ENCODE peak calls at places on chromosome 2, in five cellular contexts. K is fibroblast of lung, O is heart left ventricle, Q is GM12864, N is A549. T is an unnamed sample.
A peak's percentile ranks its signal among the peaks of the same experiment; 100 is the strongest.

GRCh38 chr2:9057939-9058761 is 54.7 kb upstream of the MBOAT2 start:
- DNase-seq in K (peak; percentile 77), N (peak; percentile 66), Q (no peak), O (no peak), T (peak; percentile 15)

GRCh38 chr2:199499005-199499404 is 41.3 kb upstream of the SATB2 start:
- DNase-seq in N (no peak), O (no peak), Q (no peak), K (no peak), T (no peak)

GRCh38 chr2:28381225-28382180 is 11.2 kb upstream of the FOSL2 start:
- DNase-seq in Q (no peak), O (no peak), N (no peak), K (no peak), T (no peak)

GRCh38 chr2:215299337-215299859 is 12.5 kb upstream of the ATIC start:
- DNase-seq in Q (no peak), O (peak; percentile 13), K (no peak), N (no peak), T (no peak)

GRCh38 chr2:88933980-88934379 is 242.5 kb downstream of the RPIA start:
- DNase-seq in O (no peak), N (peak; percentile 69), K (no peak), Q (no peak), T (no peak)

GRCh38 chr2:146161256-146161882 is 1641.5 kb upstream of the ZEB2 start:
- DNase-seq in N (no peak), Q (no peak), K (no peak), O (no peak), T (no peak)

GRCh38 chr2:217338306-217338916 is 478.5 kb upstream of the TNP1 start:
- DNase-seq in K (peak; percentile 80), Q (no peak), O (no peak), N (peak; percentile 43), T (peak; percentile 41)

GRCh38 chr2:162839419-162839818 is 852 bp upstream of the KCNH7 start:
- DNase-seq in N (no peak), O (no peak), K (no peak), Q (no peak), T (no peak)

GRCh38 chr2:118044103-118044716 is 30.3 kb upstream of the CCDC93 start:
- DNase-seq in Q (no peak), O (no peak), K (no peak), N (no peak), T (no peak)

GRCh38 chr2:53445376-53446072 is 322.1 kb upstream of the CHAC2 start:
- DNase-seq in K (peak; percentile 27), O (no peak), Q (no peak), N (no peak), T (no peak)

GRCh38 chr2:108806362-108806761 is 19.8 kb downstream of the CCDC138 start:
- DNase-seq in K (no peak), Q (no peak), N (no peak), O (no peak), T (no peak)

GRCh38 chr2:199459286-199460100 is 1.8 kb upstream of the SATB2 start:
- DNase-seq in Q (peak; percentile 60), N (peak; percentile 96), O (peak; percentile 93), K (peak; percentile 98), T (peak; percentile 93)

GRCh38 chr2:190530211-190530639 is 4.3 kb downstream of the NEMP2 start:
- DNase-seq in K (peak; percentile 31), O (no peak), N (no peak), Q (no peak), T (no peak)

GRCh38 chr2:85589982-85590791 is 5.4 kb upstream of the RNF181 start:
- DNase-seq in Q (no peak), K (peak; percentile 73), O (peak; percentile 67), N (no peak), T (peak; percentile 100)

GRCh38 chr2:133377021-133377481 is 191.2 kb downstream of the NCKAP5 start:
- DNase-seq in O (no peak), N (no peak), K (peak; percentile 23), Q (no peak), T (peak; percentile 11)

GRCh38 chr2:174025271-174026121 is 60.3 kb upstream of the SP3 start:
- DNase-seq in K (peak; percentile 99), Q (no peak), N (no peak), O (peak; percentile 82), T (peak; percentile 83)

GRCh38 chr2:112869258-112869842 is 32.8 kb upstream of the IL1B start:
- DNase-seq in Q (no peak), N (peak; percentile 70), K (peak; percentile 87), O (peak; percentile 66), T (peak; percentile 87)

GRCh38 chr2:238527565-238527964 is 100.8 kb downstream of the ASB1 start:
- DNase-seq in O (no peak), K (peak; percentile 19), Q (no peak), N (peak; percentile 64), T (no peak)

GRCh38 chr2:236479814-236480213 is 89.8 kb upstream of the ACKR3 start:
- DNase-seq in K (no peak), O (no peak), N (no peak), Q (no peak), T (no peak)

GRCh38 chr2:228689049-228689448 is 507.6 kb upstream of the SPHKAP start:
- DNase-seq in K (peak; percentile 38), O (no peak), Q (no peak), N (peak; percentile 6), T (no peak)

GRCh38 chr2:149743842-149744468 is 156.4 kb upstream of the MMADHC start:
- DNase-seq in N (peak; percentile 57), O (no peak), K (peak; percentile 92), Q (no peak), T (peak; percentile 50)
- TF ChIP-seq CTCF in N (no peak), O (no peak), K (no peak), Q (no peak), T (peak; percentile 14)

GRCh38 chr2:127421871-127422618 is 3.8 kb downstream of the PROC start:
- DNase-seq in N (no peak), Q (no peak), K (no peak), O (no peak), T (no peak)

GRCh38 chr2:127422631-127423475 is 4.6 kb downstream of the PROC start:
- DNase-seq in Q (no peak), N (no peak), K (no peak), O (no peak), T (no peak)

GRCh38 chr2:127424598-127425379 is 6.6 kb downstream of the PROC start:
- DNase-seq in Q (no peak), N (no peak), O (no peak), K (no peak), T (no peak)

GRCh38 chr2:127423880-127424279 is 5.7 kb downstream of the PROC start:
- DNase-seq in K (no peak), Q (no peak), O (no peak), N (no peak), T (no peak)

GRCh38 chr2:127423476-127423840 is 5.2 kb downstream of the PROC start:
- DNase-seq in N (no peak), O (no peak), K (no peak), Q (no peak), T (no peak)
- H3K4me3 ChIP-seq in N (peak overlapping the region; percentile 64), O (peak overlapping the region; percentile 9), K (peak overlapping the region; percentile 26), Q (no peak overlapping the region), T (peak overlapping the region; percentile 39)

GRCh38 chr2:181326605-181327004 is 130.6 kb upstream of the ITGA4 start:
- DNase-seq in O (no peak), Q (no peak), N (no peak), K (no peak), T (no peak)

GRCh38 chr2:181334158-181334826 is 122.9 kb upstream of the ITGA4 start:
- DNase-seq in O (no peak), Q (no peak), K (no peak), N (no peak), T (no peak)

GRCh38 chr2:181332044-181332443 is 125.1 kb upstream of the ITGA4 start:
- DNase-seq in N (no peak), O (no peak), K (no peak), Q (no peak), T (no peak)
- TF ChIP-seq CTCF in N (no peak), O (no peak), K (no peak), Q (no peak), T (no peak)

DNA sequence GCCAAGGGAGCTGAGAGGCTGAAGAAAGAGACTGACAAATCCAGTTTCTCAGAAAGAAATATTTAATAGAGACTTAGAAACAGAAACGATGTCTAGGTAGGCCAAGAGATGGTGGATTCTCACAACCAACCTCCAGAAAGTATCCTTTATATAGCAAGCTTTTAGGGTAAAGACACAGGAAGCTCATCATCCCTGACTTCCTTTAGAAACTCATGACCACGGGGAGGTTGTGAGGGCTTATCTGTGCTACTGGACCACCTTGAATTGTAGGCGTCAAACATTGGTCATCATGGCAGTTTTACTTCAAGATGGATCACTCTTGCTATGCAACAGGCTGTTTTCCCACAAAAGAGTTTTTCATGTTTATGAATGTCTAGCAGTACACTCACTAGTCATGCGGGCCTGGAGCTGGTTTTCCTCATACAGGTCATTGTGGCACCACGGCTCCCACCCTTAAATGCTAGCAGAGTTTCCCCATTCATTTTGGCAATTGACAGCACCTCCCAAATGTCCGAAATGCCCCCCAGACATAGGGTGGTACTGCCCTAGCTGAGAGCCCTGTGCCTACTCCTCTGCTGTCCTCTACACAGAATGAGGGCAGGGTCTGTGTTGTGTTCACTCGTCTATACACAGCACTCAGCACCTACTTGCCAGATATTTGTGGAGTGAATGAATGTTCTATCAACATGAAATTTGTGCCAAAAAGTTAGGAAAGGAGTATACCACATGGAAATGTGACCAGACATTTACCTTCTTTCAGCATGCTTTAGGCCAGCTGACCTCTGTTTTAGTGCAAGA is 89.0 kb downstream of the TMEM247 start:
- DNase-seq in Q (no peak), O (no peak), N (no peak), K (no peak), T (no peak)
- H3K4me3 ChIP-seq in Q (peak overlapping the region; percentile 18), O (no peak overlapping the region), N (no peak overlapping the region), K (no peak overlapping the region), T (no peak overlapping the region)

DNA sequence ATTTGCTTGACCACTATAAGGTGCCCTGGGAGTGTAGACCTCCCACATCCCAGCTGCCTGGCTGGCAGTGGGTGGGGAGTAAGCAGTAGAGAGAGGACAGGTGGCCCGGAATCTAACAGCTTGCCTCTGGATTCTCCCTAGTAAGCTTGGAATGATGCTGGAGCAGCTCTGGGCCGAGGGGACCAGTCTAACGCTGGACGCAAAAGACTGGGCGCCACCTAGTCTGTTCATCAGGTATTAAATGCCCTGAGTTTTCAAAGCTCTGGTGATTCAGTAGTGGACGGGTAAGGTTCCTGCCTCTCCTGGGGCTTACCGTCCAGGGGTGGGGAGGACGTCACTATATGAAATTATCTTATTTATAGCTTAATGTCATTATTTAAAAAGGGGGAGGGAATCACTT is 648 bp upstream of the LYPD6B start:
- DNase-seq in O (no peak), K (no peak), Q (no peak), N (no peak), T (no peak)
- TF ChIP-seq CTCF in O (no peak), K (no peak), Q (no peak), N (no peak), T (peak; percentile 2)

GRCh38 chr2:224574423-224575084 is 10.6 kb downstream of the CUL3 start:
- DNase-seq in N (no peak), O (no peak), Q (no peak), K (no peak), T (no peak)
- H3K4me3 ChIP-seq in N (no peak overlapping the region), O (no peak overlapping the region), Q (no peak overlapping the region), K (no peak overlapping the region), T (no peak overlapping the region)

GRCh38 chr2:100321181-100321880 is 970 bp downstream of the LONRF2 start:
- DNase-seq in K (peak; percentile 15), N (peak; percentile 77), Q (no peak), O (peak; percentile 15), T (no peak)
- TF ChIP-seq CTCF in K (no peak), N (peak; percentile 26), Q (no peak), O (peak; percentile 26), T (peak; percentile 30)

GRCh38 chr2:42977236-42978174 is 185.1 kb upstream of the HAAO start:
- DNase-seq in N (no peak), O (no peak), K (no peak), Q (no peak), T (no peak)
- H3K4me3 ChIP-seq in N (no peak overlapping the region), O (no peak overlapping the region), K (no peak overlapping the region), Q (no peak overlapping the region), T (no peak overlapping the region)

T was measured in astrocyte of the cerebellum.